ENCODE peak calls at places on chromosome X, in six cellular contexts. A is breast epithelium, F is A549, G is Peyer's patch, H is Caco-2, I is PC-3. Y is an unnamed sample. For H3K4me1, the result is how much of the 10 kb centered on the place peaks cover.

GRCh38 chrX:662126-662525 is 31.5 kb downstream of the SHOX start:
- DNase-seq in A (no peak), F (no peak), G (no peak), H (no peak), I (no peak), Y (no peak)

GRCh38 chrX:70166601-70167590 is 10.4 kb upstream of the DGAT2L6 start:
- DNase-seq in A (no peak), F (peak), G (no peak), H (no peak), I (peak), Y (no peak)

GRCh38 chrX:118941147-118941546 is 33.3 kb upstream of the LONRF3 start:
- DNase-seq in A (no peak), F (no peak), G (no peak), H (no peak), I (no peak), Y (no peak)

GRCh38 chrX:10633722-10634121 is 13.3 kb upstream of the MID1 start:
- DNase-seq in A (peak), F (peak), G (no peak), H (peak), I (peak), Y (no peak)

GRCh38 chrX:51459125-51459524 is 37.3 kb downstream of the NUDT11 start:
- DNase-seq in A (no peak), F (no peak), G (no peak), H (no peak), I (peak), Y (no peak)

GRCh38 chrX:46805270-46805669 is 31.6 kb upstream of the RP2 start:
- DNase-seq in A (no peak), F (no peak), G (no peak), H (no peak), I (no peak), Y (no peak)

GRCh38 chrX:71579136-71579989 is 1.1 kb downstream of the GCNA start:
- DNase-seq in A (no peak), F (no peak), G (no peak), H (peak), I (no peak), Y (no peak)

GRCh38 chrX:123860506-123860840 is 620 bp downstream of the XIAP start:
- DNase-seq in A (no peak), F (peak), G (peak), H (no peak), I (peak), Y (no peak)

GRCh38 chrX:66030505-66031317 is 9.2 kb downstream of the VSIG4 start:
- DNase-seq in A (no peak), F (no peak), G (peak), H (no peak), I (peak), Y (peak)

GRCh38 chrX:2974946-2975345 is 31.4 kb upstream of the ARSH start:
- DNase-seq in A (no peak), F (no peak), G (no peak), H (no peak), I (no peak), Y (no peak)

GRCh38 chrX:323721-324628 is 5.4 kb upstream of the GTPBP6 start:
- DNase-seq in A (no peak), F (no peak), G (peak), H (peak), I (peak), Y (no peak)

GRCh38 chrX:13440166-13440565 is 120.3 kb upstream of the ATXN3L start:
- DNase-seq in A (no peak), F (no peak), G (no peak), H (no peak), I (no peak), Y (no peak)

GRCh38 chrX:136185409-136186022 is 38.2 kb downstream of the FHL1 start:
- DNase-seq in A (no peak), F (peak), G (no peak), H (no peak), I (peak), Y (no peak)

GRCh38 chrX:140526138-140526537 is 21.3 kb upstream of the SOX3 start:
- DNase-seq in A (no peak), F (no peak), G (no peak), H (no peak), I (no peak), Y (no peak)

DNA sequence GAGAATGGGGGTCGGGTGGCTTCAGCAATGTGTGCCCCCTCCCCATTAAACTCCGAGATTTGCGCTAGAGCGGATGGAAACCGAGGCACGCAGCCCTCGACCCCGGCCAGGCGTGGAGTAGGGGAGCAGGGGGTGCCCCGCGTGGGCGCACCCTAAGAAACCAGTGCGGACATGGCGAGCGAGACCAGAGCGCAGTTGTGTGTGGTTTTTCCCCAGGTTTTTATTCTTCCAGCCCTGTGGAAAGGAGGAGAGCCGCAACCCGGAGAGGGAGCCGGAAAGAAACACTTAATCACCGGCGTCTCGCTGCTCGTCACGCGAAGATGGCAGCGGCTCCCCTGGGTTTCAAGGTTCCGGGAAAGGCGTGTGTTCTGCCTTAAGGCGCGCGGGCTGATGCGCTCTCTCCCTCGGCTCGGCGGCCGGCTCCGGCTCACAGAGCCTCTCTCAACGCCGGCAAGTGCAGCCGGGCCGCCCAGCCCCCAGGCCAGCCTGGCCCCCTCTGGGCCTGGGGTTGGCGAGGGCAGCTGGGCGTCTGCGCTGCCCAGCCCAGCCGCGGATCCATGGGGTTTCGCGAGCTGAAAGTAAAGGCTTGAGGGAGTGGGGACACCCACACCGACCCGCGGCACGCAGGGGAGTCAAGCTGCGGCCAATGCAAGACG is 73.9 kb upstream of the BCOR start:
- DNase-seq in A (no peak), F (no peak), G (no peak), H (no peak), I (peak), Y (no peak)
- H3K4me1 ChIP-seq in A (under half), F (under half), G (under half), H (under half), I (half or more), Y (under half)

DNA sequence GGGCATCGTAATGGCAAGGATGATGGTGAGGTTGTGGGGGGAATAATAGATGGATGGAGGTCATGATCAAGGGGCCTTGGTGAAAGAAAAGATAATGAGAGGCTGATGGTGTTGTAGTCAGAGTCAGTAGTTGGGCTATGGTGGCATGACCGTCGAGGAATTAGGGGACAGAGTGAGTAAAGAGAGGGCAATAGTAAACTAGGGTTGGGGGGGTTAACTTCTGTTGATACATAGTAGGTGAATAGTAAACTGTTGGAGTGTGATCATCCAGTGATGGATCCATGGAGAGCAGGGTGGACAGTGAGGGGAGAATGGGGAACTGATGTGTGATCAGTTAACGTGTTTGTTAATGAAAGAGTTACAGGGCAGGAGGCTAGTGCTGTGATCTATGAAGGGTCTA is 920 bp downstream of the FTSJ1 start:
- DNase-seq in A (no peak), F (no peak), G (no peak), H (no peak), I (no peak), Y (no peak)
- H3K4me1 ChIP-seq in A (under half), F (under half), G (under half), H (under half), I (under half), Y (under half)

GRCh38 chrX:17629519-17629918 is 107.8 kb upstream of the SCML1 start:
- DNase-seq in A (peak), F (no peak), G (no peak), H (no peak), I (no peak), Y (no peak)

GRCh38 chrX:17631647-17632046 is 105.6 kb upstream of the SCML1 start:
- DNase-seq in A (no peak), F (no peak), G (no peak), H (no peak), I (no peak), Y (no peak)

GRCh38 chrX:17629011-17629410 is 108.3 kb upstream of the SCML1 start:
- DNase-seq in A (no peak), F (no peak), G (no peak), H (no peak), I (no peak), Y (no peak)

GRCh38 chrX:17622331-17622730 is 115.0 kb upstream of the SCML1 start:
- DNase-seq in A (no peak), F (no peak), G (no peak), H (no peak), I (no peak), Y (no peak)

GRCh38 chrX:17627026-17627425 is 110.3 kb upstream of the SCML1 start:
- DNase-seq in A (no peak), F (no peak), G (no peak), H (no peak), I (no peak), Y (no peak)
- H3K4me1 ChIP-seq in A (under half), F (under half), G (under half), H (under half), I (under half), Y (under half)

GRCh38 chrX:24149346-24150050 is at the start of gene ZFX:
- DNase-seq in A (peak), F (no peak), G (peak), H (peak), I (peak), Y (peak)

GRCh38 chrX:24151513-24151912 is 2.0 kb downstream of the ZFX start:
- DNase-seq in A (no peak), F (no peak), G (no peak), H (no peak), I (no peak), Y (no peak)

GRCh38 chrX:24148118-24148517 is 1.4 kb upstream of the ZFX start:
- DNase-seq in A (no peak), F (no peak), G (no peak), H (no peak), I (no peak), Y (no peak)

GRCh38 chrX:24148535-24149345 is 789 bp upstream of the ZFX start:
- DNase-seq in A (peak), F (no peak), G (no peak), H (no peak), I (peak), Y (peak)

DNA sequence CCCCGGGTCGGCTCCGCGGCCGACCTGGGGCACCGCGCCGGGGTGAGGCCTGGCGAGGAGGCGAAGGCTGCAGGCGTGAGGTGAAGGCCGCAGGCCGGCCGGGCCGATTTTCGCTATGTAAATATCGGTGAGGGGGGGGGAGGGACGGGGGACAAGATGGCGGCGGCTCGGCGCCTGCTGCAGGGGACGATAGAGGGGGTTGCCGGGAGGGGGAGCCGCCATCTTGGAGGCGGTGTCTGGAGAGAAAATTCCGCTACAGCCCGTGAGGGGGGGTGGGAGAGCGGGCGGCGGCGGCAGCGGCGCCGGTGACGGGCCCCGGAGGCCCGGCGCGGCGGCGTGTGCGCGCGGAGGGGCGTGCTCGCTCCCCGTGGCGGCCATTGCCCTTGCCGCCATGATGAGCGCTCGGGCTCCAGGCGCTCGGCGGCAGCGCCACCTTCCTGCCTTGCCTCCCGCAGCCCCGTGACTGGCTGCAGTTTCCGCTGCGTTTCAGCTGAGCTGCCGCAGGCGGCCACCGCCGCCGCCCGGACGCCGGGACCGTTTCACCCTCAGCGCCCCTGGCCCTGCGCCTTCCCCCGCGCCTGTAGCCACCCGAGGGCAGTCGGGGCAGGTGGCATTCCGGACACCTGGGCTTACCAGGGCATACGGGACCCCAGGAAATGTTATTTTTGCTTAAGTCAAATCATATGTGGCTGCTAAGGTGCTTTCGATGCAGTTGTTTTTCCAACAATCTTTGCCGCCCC is 692 bp downstream of the ZFX start:
- DNase-seq in A (peak), F (peak), G (peak), H (peak), I (peak), Y (peak)
- H3K4me1 ChIP-seq in A (under half), F (half or more), G (under half), H (under half), I (half or more), Y (under half)

GRCh38 chrX:24298191-24298590 is 15.7 kb downstream of the SUPT20HL2 start:
- DNase-seq in A (no peak), F (no peak), G (no peak), H (no peak), I (peak), Y (no peak)
- H3K4me1 ChIP-seq in A (under half), F (under half), G (under half), H (under half), I (under half), Y (under half)

GRCh38 chrX:105267167-105267566 is 46.7 kb upstream of the TEX13A start:
- DNase-seq in A (no peak), F (no peak), G (no peak), H (no peak), I (no peak), Y (no peak)
- H3K4me1 ChIP-seq in A (under half), F (under half), G (under half), H (under half), I (under half), Y (under half)